ENCODE peak calls at places on chromosome 20, in nine cellular contexts. T is GM23338; Z is activated CD4-positive, alpha-beta T cell treated with anti-CD3 and anti-CD28 coated beads for 24 hours; H is CD8-positive, alpha-beta T cell; D is RPMI8226; I is non-pigmented ciliary epithelial cell; U is neural crest cell; X is stimulated activated CD8-positive, alpha-beta memory T cell treated with anti-CD3 and anti-CD28 coated beads, Interleukin-4, amount 100 ng/mL, for 24 hours; B is stimulated activated naive CD4-positive, alpha-beta T cell. V is an unnamed sample.

GRCh38 chr20:45445805-45446562 is 23.6 kb upstream of the WFDC2 start:
- DNase-seq in T (peak), Z (no peak), H (no peak), D (peak), I (no peak), U (peak), X (peak), B (no peak), V (peak)

GRCh38 chr20:62775206-62775605 is 21.1 kb upstream of the MRGBP start:
- DNase-seq in T (no peak), Z (no peak), H (no peak), D (no peak), I (no peak), U (no peak), X (no peak), B (no peak), V (no peak)

GRCh38 chr20:56393133-56393472 is 658 bp downstream of the CSTF1 start:
- DNase-seq in T (no peak), Z (no peak), H (no peak), D (peak), I (no peak), U (no peak), X (no peak), B (peak), V (peak)

GRCh38 chr20:3686867-3687321 is 5.1 kb upstream of the ADAM33 start:
- DNase-seq in T (no peak), Z (no peak), H (no peak), D (no peak), I (peak), U (no peak), X (no peak), B (no peak), V (no peak)

GRCh38 chr20:4041748-4042411 is 26.5 kb upstream of the RNF24 start:
- DNase-seq in T (no peak), Z (no peak), H (no peak), D (peak), I (peak), U (no peak), X (no peak), B (no peak), V (no peak)

GRCh38 chr20:219290-220115 is 7.6 kb upstream of the DEFB129 start:
- DNase-seq in T (peak), Z (no peak), H (no peak), D (peak), I (no peak), U (no peak), X (no peak), B (peak), V (peak)

GRCh38 chr20:61762208-61762710 is 303.4 kb downstream of the TAF4 start:
- DNase-seq in T (no peak), Z (no peak), H (no peak), D (no peak), I (no peak), U (no peak), X (no peak), B (no peak), V (no peak)

GRCh38 chr20:3677733-3678132 is 4.1 kb downstream of the ADAM33 start:
- DNase-seq in T (no peak), Z (no peak), H (no peak), D (no peak), I (no peak), U (no peak), X (no peak), B (no peak), V (no peak)

GRCh38 chr20:20207291-20207690 is 155.0 kb downstream of the CFAP61 start:
- DNase-seq in T (peak), Z (no peak), H (no peak), D (no peak), I (no peak), U (no peak), X (no peak), B (no peak), V (no peak)

GRCh38 chr20:48467622-48468021 is 360.2 kb downstream of the PREX1 start:
- DNase-seq in T (peak), Z (no peak), H (no peak), D (peak), I (no peak), U (no peak), X (no peak), B (no peak), V (peak)

GRCh38 chr20:49936153-49937022 is at the start of gene RNF114:
- DNase-seq in T (peak), Z (peak), H (peak), D (peak), I (no peak), U (peak), X (peak), B (peak), V (peak)

GRCh38 chr20:22800161-22800560 is 215.8 kb upstream of the FOXA2 start:
- DNase-seq in T (no peak), Z (no peak), H (no peak), D (no peak), I (no peak), U (no peak), X (no peak), B (no peak), V (no peak)

GRCh38 chr20:63500151-63500901 is 1.4 kb upstream of the EEF1A2 start:
- DNase-seq in T (no peak), Z (no peak), H (no peak), D (no peak), I (no peak), U (no peak), X (no peak), B (no peak), V (no peak)

GRCh38 chr20:19867074-19867473 is 109.0 kb downstream of the RIN2 start:
- DNase-seq in T (no peak), Z (no peak), H (no peak), D (no peak), I (no peak), U (no peak), X (no peak), B (no peak), V (no peak)

GRCh38 chr20:45061244-45061643 is 39.7 kb downstream of the KCNS1 start:
- DNase-seq in T (no peak), Z (no peak), H (no peak), D (no peak), I (peak), U (no peak), X (no peak), B (no peak), V (no peak)

GRCh38 chr20:46563170-46563847 is 12.9 kb upstream of the OCSTAMP start:
- DNase-seq in T (peak), Z (no peak), H (no peak), D (no peak), I (no peak), U (peak), X (no peak), B (no peak), V (no peak)

GRCh38 chr20:62837790-62838458 is 21.1 kb downstream of the COL9A3 start:
- DNase-seq in T (no peak), Z (no peak), H (no peak), D (peak), I (no peak), U (no peak), X (no peak), B (no peak), V (no peak)